ENCODE peak calls at places on chromosomes 4 and X, in five cellular contexts. R, G, Y, W and B are unnamed samples.

GRCh38 chr4:98293089-98293887 is 32.1 kb downstream of the RAP1GDS1 start:
- DNase-seq in R (no peak), G (peak; percentile 33), Y (no peak), W (no peak), B (no peak)

GRCh38 chr4:160026720-160027119 is 923.8 kb downstream of the RAPGEF2 start:
- DNase-seq in R (no peak), G (no peak), Y (no peak), W (no peak), B (no peak)

GRCh38 chr4:47315346-47315745 is 148.2 kb downstream of the COMMD8 start:
- DNase-seq in R (no peak), G (peak; percentile 80), Y (peak; percentile 22), W (no peak), B (no peak)

GRCh38 chr4:8329560-8329858 is 60.0 kb downstream of the HTRA3 start:
- DNase-seq in R (no peak), G (no peak), Y (no peak), W (no peak), B (no peak)

GRCh38 chrX:124023838-124024238 is 62.3 kb downstream of the STAG2 start:
- DNase-seq in R (no peak), G (peak; percentile 41), Y (peak; percentile 68), W (no peak), B (no peak)

GRCh38 chr4:44671636-44672035 is 6.6 kb upstream of the GUF1 start:
- DNase-seq in R (no peak), G (no peak), Y (no peak), W (no peak), B (no peak)

GRCh38 chr4:122552898-122553297 is 68.0 kb downstream of the IL21 start:
- DNase-seq in R (no peak), G (no peak), Y (no peak), W (no peak), B (no peak)

GRCh38 chr4:8435656-8436121 is 4.8 kb downstream of the ACOX3 start:
- DNase-seq in R (no peak), G (peak; percentile 15), Y (peak; percentile 21), W (peak; percentile 77), B (no peak)

GRCh38 chrX:75335127-75335458 is 61.2 kb downstream of the UPRT start:
- DNase-seq in R (no peak), G (no peak), Y (no peak), W (no peak), B (no peak)

GRCh38 chrX:50814701-50815476 is 895 bp upstream of the SHROOM4 start:
- DNase-seq in R (peak; percentile 9), G (peak; percentile 31), Y (peak; percentile 52), W (no peak), B (no peak)

GRCh38 chr4:139672732-139673131 is 7.1 kb downstream of the MGST2 start:
- DNase-seq in R (no peak), G (no peak), Y (no peak), W (no peak), B (no peak)

GRCh38 chrX:11504234-11504633 is 161.5 kb downstream of the ARHGAP6 start:
- DNase-seq in R (no peak), G (no peak), Y (no peak), W (peak; percentile 7), B (no peak)

GRCh38 chrX:19990225-19990518 is 689 bp downstream of the BCLAF3 start:
- DNase-seq in R (no peak), G (no peak), Y (peak; percentile 35), W (no peak), B (no peak)

GRCh38 chr4:111404673-111405072 is 740.6 kb upstream of the FAM241A start:
- DNase-seq in R (no peak), G (no peak), Y (no peak), W (no peak), B (no peak)

GRCh38 chr4:92864176-92864575 is 560.4 kb downstream of the GRID2 start:
- DNase-seq in R (no peak), G (no peak), Y (no peak), W (no peak), B (no peak)

GRCh38 chr4:99052902-99053301 is 35.7 kb downstream of the ADH5 start:
- DNase-seq in R (no peak), G (peak; percentile 52), Y (peak; percentile 42), W (no peak), B (no peak)

GRCh38 chr4:88752076-88752463 is 54.4 kb upstream of the NAP1L5 start:
- DNase-seq in R (no peak), G (no peak), Y (no peak), W (no peak), B (no peak)

GRCh38 chr4:180434131-180434895 is 1808.9 kb upstream of the TENM3 start:
- DNase-seq in R (no peak), G (no peak), Y (no peak), W (no peak), B (no peak)

GRCh38 chr4:86934147-86934771 is 552 bp upstream of the AFF1 start:
- DNase-seq in R (no peak), G (no peak), Y (peak; percentile 62), W (no peak), B (no peak)

GRCh38 chr4:24102621-24103020 is 212.8 kb upstream of the PPARGC1A start:
- DNase-seq in R (no peak), G (no peak), Y (no peak), W (no peak), B (no peak)

GRCh38 chr4:108454227-108454626 is 166.1 kb upstream of the RPL34 start:
- DNase-seq in R (no peak), G (no peak), Y (no peak), W (no peak), B (no peak)

GRCh38 chrX:45001038-45001437 is 128.1 kb downstream of the KDM6A start:
- DNase-seq in R (no peak), G (no peak), Y (no peak), W (no peak), B (no peak)

GRCh38 chr4:186241616-186242015 is 14.3 kb downstream of the KLKB1 start:
- DNase-seq in R (no peak), G (no peak), Y (no peak), W (no peak), B (no peak)

GRCh38 chr4:177005801-177006230 is 213.1 kb upstream of the VEGFC start:
- DNase-seq in R (no peak), G (peak; percentile 84), Y (peak; percentile 82), W (no peak), B (no peak)

GRCh38 chr4:87732033-87732770 is 67.2 kb upstream of the IBSP start:
- DNase-seq in R (no peak), G (no peak), Y (peak; percentile 93), W (no peak), B (no peak)

GRCh38 chr4:186743261-186743660 is 19.6 kb upstream of the FAT1 start:
- DNase-seq in R (no peak), G (no peak), Y (peak; percentile 52), W (no peak), B (no peak)

GRCh38 chr4:6938237-6938636 is 28.6 kb downstream of the TBC1D14 start:
- DNase-seq in R (no peak), G (no peak), Y (no peak), W (peak; percentile 40), B (no peak)

GRCh38 chrX:151458824-151459223 is 61.8 kb downstream of the VMA21 start:
- DNase-seq in R (no peak), G (peak; percentile 0), Y (peak; percentile 0), W (no peak), B (no peak)

GRCh38 chr4:184951668-184952160 is 66.6 kb upstream of the HELT start:
- DNase-seq in R (no peak), G (no peak), Y (no peak), W (no peak), B (no peak)

GRCh38 chr4:86977621-86978184 is 42.9 kb downstream of the AFF1 start:
- DNase-seq in R (no peak), G (peak; percentile 76), Y (peak; percentile 81), W (no peak), B (peak; percentile 23)

GRCh38 chrX:42466706-42467105 is 311.3 kb downstream of the PPP1R2C start:
- DNase-seq in R (no peak), G (no peak), Y (no peak), W (no peak), B (no peak)

GRCh38 chrX:154349359-154349935 is 25.0 kb downstream of the FLNA start:
- DNase-seq in R (no peak), G (no peak), Y (peak; percentile 1), W (no peak), B (no peak)

GRCh38 chrX:18119856-18120255 is 100.8 kb downstream of the BEND2 start:
- DNase-seq in R (no peak), G (no peak), Y (no peak), W (no peak), B (no peak)

GRCh38 chrX:40866878-40867277 is 131.5 kb upstream of the MED14 start:
- DNase-seq in R (no peak), G (no peak), Y (peak; percentile 47), W (no peak), B (no peak)
- H3K27ac ChIP-seq in R (no peak overlapping the region), G (no peak overlapping the region), Y (peak overlapping the region; percentile 51), W (no peak overlapping the region), B (no peak overlapping the region)

GRCh38 chr4:12729384-12729783 is 754.8 kb downstream of the RAB28 start:
- DNase-seq in R (no peak), G (peak; percentile 15), Y (peak; percentile 53), W (peak; percentile 39), B (no peak)

GRCh38 chr4:12723849-12724447 is 760.2 kb downstream of the RAB28 start:
- DNase-seq in R (no peak), G (no peak), Y (peak; percentile 15), W (no peak), B (no peak)

GRCh38 chr4:12724520-12724919 is 759.6 kb downstream of the RAB28 start:
- DNase-seq in R (no peak), G (no peak), Y (peak; percentile 19), W (peak; percentile 13), B (no peak)
- H3K27ac ChIP-seq in R (no peak overlapping the region), G (no peak overlapping the region), Y (no peak overlapping the region), W (no peak overlapping the region), B (no peak overlapping the region)

GRCh38 chrX:13377537-13377936 is 57.7 kb upstream of the ATXN3L start:
- DNase-seq in R (no peak), G (peak; percentile 95), Y (peak; percentile 69), W (no peak), B (no peak)

GRCh38 chrX:13380230-13380629 is 60.4 kb upstream of the ATXN3L start:
- DNase-seq in R (no peak), G (peak; percentile 69), Y (peak; percentile 79), W (no peak), B (no peak)

GRCh38 chrX:13374364-13374763 is 54.5 kb upstream of the ATXN3L start:
- DNase-seq in R (no peak), G (no peak), Y (peak; percentile 6), W (no peak), B (no peak)

GRCh38 chrX:13373807-13374187 is 53.9 kb upstream of the ATXN3L start:
- DNase-seq in R (no peak), G (peak; percentile 82), Y (peak; percentile 88), W (no peak), B (no peak)

GRCh38 chrX:13376857-13377441 is 57.1 kb upstream of the ATXN3L start:
- DNase-seq in R (no peak), G (peak; percentile 95), Y (peak; percentile 85), W (no peak), B (no peak)
- H3K27ac ChIP-seq in R (no peak overlapping the region), G (peak overlapping the region; percentile 97), Y (peak overlapping the region; percentile 98), W (no peak overlapping the region), B (no peak overlapping the region)

DNA sequence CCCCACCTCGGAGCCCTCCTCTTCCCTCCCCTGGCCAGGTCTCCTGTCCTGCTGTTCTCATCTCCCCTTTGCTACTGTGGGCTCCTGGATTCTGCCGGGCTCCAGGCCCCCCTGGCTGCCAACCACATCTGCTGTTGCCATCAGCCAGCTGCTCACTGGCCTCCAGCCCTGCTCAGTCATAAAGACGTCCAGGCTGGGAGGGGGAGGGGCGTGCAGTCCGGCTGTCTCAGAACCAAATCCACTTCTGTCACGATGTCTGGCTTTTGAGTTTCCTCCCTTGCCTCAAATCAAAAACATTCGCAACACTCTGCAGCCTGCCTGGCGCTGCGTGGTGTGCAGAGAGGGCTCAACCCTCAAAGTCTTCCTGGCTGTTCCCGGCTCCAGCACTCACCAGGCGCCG is 7.1 kb downstream of the RASL11B start:
- DNase-seq in R (peak; percentile 24), G (peak; percentile 36), Y (peak; percentile 63), W (no peak), B (no peak)
- H3K27ac ChIP-seq in R (no peak overlapping the region), G (no peak overlapping the region), Y (no peak overlapping the region), W (no peak overlapping the region), B (no peak overlapping the region)